ENCODE peak calls at places on chromosome 16, in nine cellular contexts. E is foreskin fibroblast, K is cardiac fibroblast, M is left ventricle myocardium inferior, H is A549, Z is osteoblast, P is tibial artery, D is fibroblast of the aortic adventitia, R is spleen. L is an unnamed sample.

GRCh38 chr16:12147681-12148479 is 171.3 kb downstream of the SNX29 start:
- DNase-seq in M (peak), R (peak), E (no peak), Z (no peak), K (no peak), D (no peak), P (no peak), H (no peak), L (no peak)

GRCh38 chr16:81834868-81835267 is 55.8 kb downstream of the PLCG2 start:
- DNase-seq in D (no peak), Z (no peak), H (no peak), E (no peak), K (no peak), R (no peak), P (no peak), M (no peak), L (no peak)

GRCh38 chr16:61549332-61549731 is 486.9 kb downstream of the CDH8 start:
- DNase-seq in D (no peak), Z (no peak), P (no peak), K (no peak), E (no peak), M (no peak), R (no peak), H (no peak), L (no peak)

GRCh38 chr16:28499854-28500253 is 5.4 kb downstream of the APOBR start:
- DNase-seq in K (no peak), H (no peak), D (no peak), R (no peak), M (no peak), P (no peak), Z (no peak), E (no peak), L (no peak)

GRCh38 chr16:10668322-10669045 is 26.2 kb downstream of the TEKT5 start:
- DNase-seq in P (no peak), H (peak), R (no peak), K (peak), Z (no peak), E (peak), D (peak), M (no peak), L (peak)

GRCh38 chr16:82936941-82937551 is 310.3 kb downstream of the CDH13 start:
- DNase-seq in M (no peak), H (no peak), P (no peak), K (peak), D (peak), E (peak), R (no peak), Z (no peak), L (peak)

GRCh38 chr16:58336332-58337089 is 41.7 kb upstream of the PRSS54 start:
- DNase-seq in R (peak), M (peak), K (peak), P (peak), D (peak), Z (peak), E (peak), H (peak), L (peak)

GRCh38 chr16:57825298-57826039 is 23.2 kb upstream of the KIFC3 start:
- DNase-seq in R (no peak), K (no peak), M (no peak), D (no peak), Z (no peak), E (no peak), H (no peak), P (no peak), L (no peak)

GRCh38 chr16:64312292-64312691 is 809.6 kb downstream of the CDH11 start:
- DNase-seq in E (no peak), H (no peak), D (no peak), R (no peak), K (no peak), Z (no peak), P (no peak), M (no peak), L (no peak)

GRCh38 chr16:728131-728889 is 1.4 kb downstream of the HAGHL start:
- DNase-seq in R (peak), D (peak), Z (peak), K (peak), H (peak), P (no peak), M (peak), E (peak), L (no peak)

DNA sequence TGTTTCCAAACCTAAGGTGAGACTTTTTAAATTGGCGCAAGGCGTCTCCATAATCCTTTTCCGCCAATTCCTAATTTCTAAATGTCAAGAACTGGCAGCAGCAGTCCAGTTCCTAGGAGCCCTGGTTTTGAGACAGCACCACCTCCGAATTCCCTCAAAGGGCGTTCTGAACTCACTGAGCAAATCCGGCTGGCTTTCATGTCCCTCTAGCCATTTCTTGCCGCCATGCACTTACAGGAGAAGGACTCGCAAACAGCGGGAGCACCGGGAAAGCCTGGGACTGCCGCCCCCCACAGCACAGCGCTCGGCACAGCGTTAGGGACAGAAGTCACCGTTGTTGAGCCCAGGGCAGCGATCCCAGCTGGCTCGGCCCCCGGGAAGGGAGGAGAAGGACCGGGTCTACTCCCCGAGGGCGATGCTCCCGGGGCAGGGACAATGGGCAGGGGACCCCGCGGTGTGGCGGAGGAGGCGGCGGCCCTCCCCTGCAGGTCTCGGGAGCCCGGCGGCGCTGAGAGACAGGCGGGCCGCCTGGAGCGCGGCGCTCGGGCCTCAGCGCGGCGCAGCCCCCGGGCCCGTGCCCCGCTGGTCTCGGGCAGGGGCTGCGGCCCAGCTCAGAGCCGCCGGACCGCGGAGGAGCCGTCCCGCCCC is 545 bp downstream of the ARHGAP17 start:
- DNase-seq in P (peak), H (peak), Z (peak), K (peak), E (peak), D (peak), R (peak), M (peak), L (no peak)
- H3K4me3 ChIP-seq in P (peak), H (peak), Z (peak), K (peak), E (peak), D (peak), R (peak), M (peak), L (peak)

GRCh38 chr16:50318796-50319578 is 49.8 kb downstream of the BRD7 start:
- DNase-seq in H (no peak), P (no peak), Z (no peak), R (no peak), D (no peak), M (no peak), K (no peak), E (no peak), L (no peak)

GRCh38 chr16:50314665-50315064 is 48.3 kb downstream of the ADCY7 start:
- DNase-seq in R (no peak), D (no peak), P (no peak), M (no peak), E (no peak), Z (no peak), K (no peak), H (no peak), L (no peak)

GRCh38 chr16:50316102-50316847 is 49.9 kb downstream of the ADCY7 start:
- DNase-seq in D (no peak), H (no peak), P (no peak), R (no peak), K (no peak), E (no peak), Z (no peak), M (no peak), L (no peak)

GRCh38 chr16:50315346-50315997 is 49.1 kb downstream of the ADCY7 start:
- DNase-seq in R (peak), M (no peak), Z (no peak), E (no peak), P (peak), D (peak), K (no peak), H (no peak), L (no peak)

GRCh38 chr16:50316848-50317630 is 50.7 kb downstream of the ADCY7 start:
- DNase-seq in K (no peak), D (no peak), E (no peak), H (no peak), R (peak), Z (no peak), M (no peak), P (no peak), L (no peak)
- TF ChIP-seq CTCF in K (no peak), D (no peak), E (no peak), H (no peak), R (no peak), Z (no peak), M (no peak), P (no peak), L (no peak)

DNA sequence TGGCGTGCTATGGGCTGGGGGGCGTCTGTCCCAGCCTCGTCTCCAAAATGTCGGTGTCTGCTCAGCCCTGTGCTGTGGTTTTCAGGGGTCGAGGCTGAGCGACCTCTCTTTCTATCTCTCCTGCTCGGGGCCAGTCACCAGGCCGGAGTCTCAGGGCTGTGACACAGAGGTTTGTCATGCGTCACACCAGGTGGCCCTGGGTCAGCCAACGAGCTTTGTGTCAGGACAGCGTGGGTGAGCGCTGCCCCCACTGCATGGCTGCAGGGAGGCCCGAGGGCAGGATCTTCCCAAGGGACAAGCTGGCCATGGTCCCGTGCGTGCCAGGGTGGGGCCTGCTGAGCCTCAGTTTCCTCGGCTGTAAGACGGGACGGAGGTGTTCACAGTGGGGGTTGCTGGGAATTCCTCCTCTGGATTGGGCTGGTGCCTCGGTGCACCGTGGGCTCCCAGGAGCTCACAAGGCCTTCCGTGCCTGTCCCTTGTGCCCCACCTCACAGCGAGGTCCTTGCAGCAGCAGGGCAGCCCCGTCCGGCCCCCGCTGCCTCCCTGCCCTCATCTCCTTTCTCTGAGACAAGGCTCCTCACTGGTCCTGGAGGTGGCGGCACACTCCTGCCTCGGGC is 50.5 kb downstream of the CBFA2T3 start:
- DNase-seq in H (no peak), K (no peak), P (no peak), E (no peak), D (no peak), M (no peak), Z (no peak), R (no peak), L (no peak)
- H3K4me3 ChIP-seq in H (no peak), K (no peak), P (no peak), E (no peak), D (no peak), M (no peak), Z (no peak), R (no peak), L (no peak)

GRCh38 chr16:2968368-2968737 is 795 bp upstream of the PAQR4 start:
- DNase-seq in D (no peak), M (no peak), K (no peak), R (no peak), H (no peak), Z (no peak), E (no peak), P (no peak), L (no peak)

GRCh38 chr16:2970563-2970962 is 1.4 kb downstream of the PAQR4 start:
- DNase-seq in Z (no peak), R (no peak), M (no peak), D (no peak), E (no peak), K (no peak), P (no peak), H (no peak), L (no peak)

GRCh38 chr16:2968738-2969544 is at the start of gene PAQR4:
- DNase-seq in D (peak), E (peak), P (peak), H (peak), Z (peak), K (peak), R (peak), M (peak), L (peak)

GRCh38 chr16:2971134-2971984 is 2.2 kb downstream of the PAQR4 start:
- DNase-seq in K (no peak), Z (no peak), R (no peak), D (no peak), H (no peak), M (no peak), P (no peak), E (no peak), L (no peak)

GRCh38 chr16:2969545-2970521 is 685 bp downstream of the PAQR4 start:
- DNase-seq in D (peak), P (no peak), Z (peak), M (peak), R (peak), H (peak), E (peak), K (peak), L (no peak)
- TF ChIP-seq CTCF in D (peak), P (no peak), Z (peak), M (peak), R (peak), H (peak), E (peak), K (peak), L (peak)

DNA sequence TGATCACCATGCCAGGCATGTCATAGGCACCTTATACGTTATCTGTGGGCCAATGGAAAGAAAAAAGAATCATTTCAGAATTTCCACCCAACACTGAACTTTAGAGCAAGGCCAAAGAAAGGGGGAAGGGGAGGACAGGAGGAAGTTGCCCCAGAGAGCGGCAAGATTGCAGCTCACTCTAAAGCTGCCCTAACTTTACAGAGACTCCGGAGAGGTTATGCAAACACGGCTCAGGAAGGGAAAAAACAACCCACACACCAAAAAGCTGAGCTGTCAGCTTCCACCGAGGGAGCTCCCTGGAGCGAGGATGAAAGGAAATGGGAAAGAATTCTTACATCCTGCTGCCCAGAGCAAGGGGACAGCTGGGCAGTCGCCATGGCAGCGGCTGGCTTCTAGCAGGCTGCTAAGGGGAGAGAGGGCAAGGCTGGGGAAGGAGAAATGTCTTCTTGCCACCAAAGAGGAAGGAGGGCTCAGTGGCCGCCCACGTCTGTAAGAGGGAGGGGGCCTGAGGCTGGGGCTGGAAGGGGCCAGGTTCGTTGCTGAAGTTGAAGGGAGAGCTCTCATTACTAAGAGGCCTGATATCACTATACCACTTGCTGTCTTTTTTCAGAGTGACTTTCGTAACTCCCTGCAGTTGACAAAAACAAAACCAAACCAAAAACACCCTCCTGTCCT is 18.2 kb downstream of the COTL1 start:
- DNase-seq in K (peak), P (peak), D (peak), M (peak), R (peak), H (peak), E (peak), Z (peak), L (peak)
- H3K4me3 ChIP-seq in K (peak), P (no peak), D (peak), M (peak), R (peak), H (no peak), E (no peak), Z (peak), L (peak)

DNA sequence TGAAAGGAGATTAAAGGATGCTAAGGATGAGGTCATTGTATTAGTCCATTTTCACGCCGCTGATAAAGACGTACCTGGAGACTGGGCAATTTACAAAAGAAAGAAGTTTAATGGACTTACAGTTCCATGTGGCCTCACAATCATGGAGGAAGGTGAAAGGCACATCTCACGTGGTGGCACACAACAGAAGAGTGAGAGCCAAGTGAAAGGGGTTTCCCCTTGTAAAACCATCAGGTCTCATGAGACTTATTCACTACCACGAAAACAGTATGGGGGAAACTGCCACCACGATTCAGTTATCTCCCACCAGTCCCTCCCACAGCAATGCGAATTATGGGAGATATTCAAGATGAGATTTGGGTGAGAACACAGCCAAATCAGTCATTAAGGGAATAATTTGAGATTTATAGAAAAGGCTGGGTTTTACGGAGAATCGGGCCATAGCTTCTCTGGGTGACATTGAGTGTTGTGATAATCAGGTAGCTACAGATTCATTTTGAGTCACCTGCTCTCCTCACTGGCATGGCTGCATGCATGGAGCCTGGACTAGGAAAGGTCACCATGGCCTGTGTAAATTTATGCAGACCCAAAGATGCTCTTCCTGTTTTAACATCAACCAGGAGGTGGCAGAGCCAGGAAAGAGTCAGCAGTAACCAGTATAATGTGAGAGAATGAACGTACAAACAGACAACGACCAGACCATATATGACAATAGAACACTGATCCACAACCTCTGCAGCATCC is 40.5 kb upstream of the DYNLRB2 start:
- DNase-seq in H (no peak), R (no peak), M (no peak), P (no peak), K (no peak), E (no peak), Z (no peak), D (no peak), L (no peak)
- TF ChIP-seq CTCF in H (no peak), R (no peak), M (no peak), P (no peak), K (no peak), E (no peak), Z (no peak), D (no peak), L (no peak)

GRCh38 chr16:53132406-53132805 is 77.6 kb downstream of the CHD9 start:
- DNase-seq in H (no peak), R (no peak), K (peak), D (peak), M (no peak), Z (peak), E (no peak), P (no peak), L (no peak)

GRCh38 chr16:53131050-53131362 is 76.2 kb downstream of the CHD9 start:
- DNase-seq in K (no peak), P (no peak), R (no peak), E (no peak), D (no peak), M (no peak), Z (no peak), H (no peak), L (no peak)

GRCh38 chr16:53131363-53132071 is 76.7 kb downstream of the CHD9 start:
- DNase-seq in D (peak), K (peak), H (peak), Z (peak), M (peak), R (peak), E (peak), P (peak), L (no peak)

GRCh38 chr16:53130193-53131049 is 75.6 kb downstream of the CHD9 start:
- DNase-seq in M (peak), Z (peak), E (peak), R (peak), D (peak), K (peak), H (peak), P (peak), L (peak)

DNA sequence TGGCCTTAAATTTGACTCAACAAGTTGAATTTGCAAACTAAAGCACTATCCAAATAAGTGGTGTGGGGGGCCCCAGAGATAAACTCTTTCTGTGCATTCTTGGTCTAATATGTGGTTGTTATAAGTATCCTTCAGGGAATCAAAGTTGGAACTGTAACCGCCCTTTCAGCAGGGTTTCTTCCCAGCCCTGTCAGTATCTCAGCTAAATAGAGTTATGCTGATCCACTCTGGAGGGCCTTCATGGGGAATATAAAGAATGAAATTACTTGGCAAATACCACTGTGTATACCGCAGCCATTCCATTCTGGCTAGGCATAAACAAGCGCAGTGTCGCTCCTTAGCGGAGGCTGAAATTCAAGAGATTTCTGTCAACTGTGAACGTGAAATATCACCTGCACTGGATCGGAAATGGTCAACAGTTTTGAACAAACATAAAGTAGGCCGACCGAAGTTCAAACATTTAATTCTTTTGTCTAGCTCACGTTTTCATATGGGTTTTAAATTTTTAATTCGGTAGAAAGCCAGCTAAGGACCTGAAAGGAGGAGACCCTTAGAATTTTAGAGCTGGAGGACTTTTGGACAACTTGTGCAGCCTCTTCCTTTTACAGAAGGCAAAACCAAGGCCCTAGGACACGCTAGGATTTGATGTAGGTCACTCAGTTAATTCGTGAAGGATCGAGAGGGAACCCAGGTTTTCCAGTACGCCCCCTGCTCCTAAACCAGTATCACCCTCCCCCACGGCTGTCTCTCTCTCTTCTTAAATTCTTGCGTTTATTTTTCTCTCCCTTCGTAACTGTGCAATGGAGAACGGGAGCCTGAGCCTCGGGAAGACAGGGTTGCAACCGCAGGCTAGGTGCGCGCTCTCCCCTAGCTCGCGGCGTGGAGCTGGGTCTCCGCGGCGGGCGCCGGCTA is 74.7 kb downstream of the CHD9 start:
- DNase-seq in E (no peak), M (no peak), Z (peak), H (no peak), D (peak), P (no peak), K (peak), R (no peak), L (peak)
- H3K4me3 ChIP-seq in E (peak), M (peak), Z (peak), H (peak), D (peak), P (peak), K (peak), R (peak), L (peak)

GRCh38 chr16:51201604-51202003 is 50.5 kb upstream of the SALL1 start:
- DNase-seq in R (no peak), M (no peak), Z (no peak), E (no peak), H (peak), K (no peak), D (no peak), P (no peak), L (no peak)
- TF ChIP-seq CTCF in R (no peak), M (no peak), Z (no peak), E (no peak), H (no peak), K (no peak), D (no peak), P (no peak), L (no peak)